ENCODE peak calls at places on chromosomes 16 and 17, in five cellular contexts. P is AG04450, S is left ventricle myocardium inferior, T is bronchial epithelial cell, O is dorsolateral prefrontal cortex. Y is an unnamed sample.

GRCh38 chr17:67525239-67526135 is 148.4 kb downstream of the PITPNC1 start:
- DNase-seq in P (no peak), S (no peak), T (no peak), O (no peak), Y (no peak)

GRCh38 chr17:48016112-48016511 is 21.5 kb downstream of the COPZ2 start:
- DNase-seq in P (no peak), S (no peak), T (peak), O (no peak), Y (peak)

GRCh38 chr16:29974291-29975133 is 844 bp downstream of the TAOK2 start:
- DNase-seq in P (no peak), S (no peak), T (no peak), O (no peak), Y (no peak)

GRCh38 chr17:79607941-79608728 is 2.7 kb downstream of the RBFOX3 start:
- DNase-seq in P (no peak), S (no peak), T (no peak), O (no peak), Y (peak)

GRCh38 chr17:80473701-80474100 is 2.7 kb downstream of the NPTX1 start:
- DNase-seq in P (no peak), S (no peak), T (no peak), O (no peak), Y (no peak)

GRCh38 chr16:23996258-23996955 is 160.6 kb downstream of the PRKCB start:
- DNase-seq in P (no peak), S (no peak), T (peak), O (no peak), Y (no peak)

GRCh38 chr17:20120835-20121234 is 111.7 kb downstream of the SPECC1 start:
- DNase-seq in P (no peak), S (no peak), T (no peak), O (no peak), Y (no peak)

GRCh38 chr17:19948100-19948943 is 29.3 kb downstream of the AKAP10 start:
- DNase-seq in P (no peak), S (no peak), T (no peak), O (no peak), Y (no peak)

GRCh38 chr17:72421128-72422092 is 300.6 kb downstream of the SOX9 start:
- DNase-seq in P (peak), S (no peak), T (peak), O (no peak), Y (peak)

GRCh38 chr16:8848231-8848938 is 20.4 kb downstream of the CARHSP1 start:
- DNase-seq in P (no peak), S (no peak), T (no peak), O (no peak), Y (no peak)

GRCh38 chr16:30113031-30113710 is at the start of gene GDPD3:
- DNase-seq in P (no peak), S (peak), T (no peak), O (no peak), Y (no peak)

GRCh38 chr17:420479-421175 is 68.0 kb upstream of the RPH3AL start:
- DNase-seq in P (no peak), S (no peak), T (no peak), O (no peak), Y (no peak)

GRCh38 chr17:80780381-80781187 is 211.1 kb upstream of the CHMP6 start:
- DNase-seq in P (no peak), S (no peak), T (no peak), O (no peak), Y (no peak)

GRCh38 chr17:5431929-5432556 is 6.9 kb downstream of the C1QBP start:
- DNase-seq in P (no peak), S (no peak), T (peak), O (no peak), Y (no peak)

GRCh38 chr17:66098040-66098439 is 93.9 kb downstream of the CEP112 start:
- DNase-seq in P (no peak), S (no peak), T (peak), O (no peak), Y (peak)

GRCh38 chr16:85028638-85029412 is 1.2 kb downstream of the KIAA0513 start:
- DNase-seq in P (no peak), S (no peak), T (peak), O (no peak), Y (no peak)

GRCh38 chr16:31128711-31129567 is 6.6 kb downstream of the PRSS8 start:
- DNase-seq in P (no peak), S (peak), T (peak), O (no peak), Y (no peak)

GRCh38 chr17:50270430-50271172 is 3.7 kb upstream of the TMEM92 start:
- DNase-seq in P (peak), S (no peak), T (no peak), O (no peak), Y (peak)

GRCh38 chr17:82134101-82134500 is 36.1 kb upstream of the FASN start:
- DNase-seq in P (no peak), S (no peak), T (peak), O (no peak), Y (no peak)

GRCh38 chr17:76276461-76277299 is 11.5 kb downstream of the UBALD2 start:
- DNase-seq in P (no peak), S (no peak), T (peak), O (no peak), Y (no peak)

GRCh38 chr17:77146882-77147281 is 6.1 kb downstream of the SEC14L1 start:
- DNase-seq in P (no peak), S (no peak), T (peak), O (no peak), Y (no peak)

GRCh38 chr17:19470529-19471261 is 59.7 kb downstream of the RNF112 start:
- DNase-seq in P (peak), S (peak), T (no peak), O (no peak), Y (no peak)

GRCh38 chr17:12402963-12403622 is 262.6 kb upstream of the MYOCD start:
- DNase-seq in P (peak), S (no peak), T (peak), O (no peak), Y (peak)

GRCh38 chr16:84181144-84181915 is 5.5 kb downstream of the TAF1C start:
- DNase-seq in P (no peak), S (no peak), T (no peak), O (no peak), Y (no peak)

GRCh38 chr16:88494335-88495154 is 41.5 kb downstream of the ZFPM1 start:
- DNase-seq in P (no peak), S (no peak), T (no peak), O (no peak), Y (no peak)
- TF ChIP-seq CTCF in P (no peak), S (no peak), T (no peak), O (no peak), Y (no peak)

DNA sequence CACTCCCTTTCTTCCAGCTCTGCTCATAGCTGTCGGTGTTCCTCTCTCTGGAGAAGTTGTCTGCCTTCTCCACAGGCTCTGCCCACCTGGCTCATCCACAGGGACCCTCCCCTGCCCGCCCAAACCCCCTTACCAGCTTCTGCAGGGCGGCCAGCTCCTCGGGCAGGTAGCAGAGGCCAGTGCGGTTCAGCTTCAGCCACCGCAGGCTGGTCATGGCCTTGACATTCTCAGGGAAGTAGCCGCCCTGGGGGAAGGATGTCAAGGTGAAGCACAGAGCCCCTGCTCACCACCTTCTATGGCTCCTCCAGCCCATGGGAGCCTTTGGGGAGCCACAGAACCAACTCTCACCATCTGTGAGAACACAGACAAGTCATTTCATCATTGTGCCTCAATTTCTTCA is 1.8 kb downstream of the FLII start:
- DNase-seq in P (no peak), S (no peak), T (no peak), O (no peak), Y (no peak)
- H3K4me3 ChIP-seq in P (no peak), S (peak), T (no peak), O (peak), Y (no peak)

DNA sequence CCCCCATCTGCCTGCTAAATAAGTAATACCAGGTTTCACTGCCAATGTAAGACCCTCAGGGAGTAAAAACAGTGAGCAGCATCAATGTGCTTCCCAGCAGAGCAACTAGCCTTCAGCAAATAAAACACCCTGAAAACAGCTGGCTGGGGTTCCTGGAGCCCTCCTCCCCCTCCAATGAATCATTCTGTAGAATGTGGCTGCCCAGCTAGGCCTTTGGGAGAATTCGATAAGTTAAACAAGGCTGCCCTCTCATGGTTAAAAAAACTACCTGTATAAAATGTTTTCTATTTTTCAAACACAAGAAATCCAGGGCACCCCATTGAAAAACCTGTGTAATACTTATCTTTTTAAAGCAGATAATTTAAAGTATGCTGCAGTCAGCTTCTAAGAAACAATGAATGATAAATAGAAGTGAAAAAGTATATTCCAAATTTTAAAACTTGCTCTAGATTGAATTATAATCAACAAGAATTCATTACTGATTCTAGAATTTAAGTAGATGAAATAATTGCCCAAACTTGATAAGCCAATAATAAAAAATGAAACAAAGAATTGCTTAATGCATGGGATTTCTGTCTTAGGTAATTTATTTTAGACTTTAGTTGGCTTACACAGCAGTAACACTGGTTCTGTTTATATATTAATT is 9.4 kb upstream of the TOM1L1 start:
- DNase-seq in P (peak), S (no peak), T (peak), O (no peak), Y (peak)
- TF ChIP-seq CTCF in P (peak), S (peak), T (peak), O (peak), Y (peak)

DNA sequence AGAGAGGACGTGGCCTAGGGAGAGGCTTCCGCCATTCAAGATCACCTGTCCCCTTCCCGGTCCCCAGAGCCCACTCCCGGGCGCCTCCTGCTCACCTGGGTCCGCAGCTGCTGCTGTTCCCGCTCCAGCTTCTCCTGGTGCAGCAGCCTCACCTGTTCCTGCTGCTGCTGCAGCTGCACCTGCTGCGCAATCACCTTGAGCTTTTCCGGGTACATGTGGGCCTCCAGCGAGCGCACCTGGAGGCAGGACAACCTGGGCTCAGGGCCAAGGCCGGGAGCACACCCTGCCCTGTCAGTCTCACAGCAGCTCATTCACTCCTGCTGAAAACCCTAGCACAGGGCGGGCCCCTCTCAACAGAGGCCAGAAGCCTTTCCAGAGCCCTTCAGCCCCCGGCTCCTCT is 12.5 kb downstream of the TFAP4 start:
- DNase-seq in P (no peak), S (no peak), T (peak), O (no peak), Y (no peak)
- H3K4me3 ChIP-seq in P (no peak), S (no peak), T (no peak), O (no peak), Y (no peak)

GRCh38 chr16:4271176-4272113 is 1.4 kb downstream of the TFAP4 start:
- DNase-seq in P (peak), S (peak), T (peak), O (peak), Y (peak)
- TF ChIP-seq CTCF in P (no peak), S (peak), T (no peak), O (no peak), Y (no peak)

DNA sequence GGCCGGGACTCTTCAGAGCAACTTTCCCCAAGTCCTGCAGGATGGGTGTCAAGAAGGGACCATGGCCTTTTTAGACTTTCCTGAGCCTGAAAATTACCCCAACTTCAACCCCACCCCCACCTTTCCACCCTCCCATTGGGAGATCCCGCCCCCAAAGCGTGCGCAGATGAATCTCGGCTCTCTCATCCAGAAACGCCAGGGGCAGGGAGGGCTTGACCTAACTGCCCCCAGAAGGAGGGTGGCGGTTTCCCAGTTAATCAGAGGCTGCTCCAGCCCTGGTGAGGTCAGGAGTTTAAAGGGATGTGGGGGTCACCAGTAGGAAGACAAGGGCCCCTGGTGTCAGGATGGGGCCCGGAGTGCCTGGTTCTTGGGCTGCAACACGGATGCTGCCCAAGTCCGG is 480 bp downstream of the KIF19 start:
- DNase-seq in P (no peak), S (no peak), T (no peak), O (no peak), Y (no peak)
- H3K4me3 ChIP-seq in P (no peak), S (peak), T (no peak), O (peak), Y (no peak)

GRCh38 chr17:38691154-38691553 is 13.9 kb upstream of the MLLT6 start:
- DNase-seq in P (no peak), S (no peak), T (no peak), O (no peak), Y (no peak)

GRCh38 chr17:38697061-38697820 is 7.8 kb upstream of the MLLT6 start:
- DNase-seq in P (no peak), S (no peak), T (no peak), O (no peak), Y (no peak)

GRCh38 chr17:38693700-38694329 is 11.3 kb upstream of the MLLT6 start:
- DNase-seq in P (no peak), S (peak), T (no peak), O (no peak), Y (no peak)
- TF ChIP-seq CTCF in P (no peak), S (no peak), T (no peak), O (no peak), Y (no peak)

DNA sequence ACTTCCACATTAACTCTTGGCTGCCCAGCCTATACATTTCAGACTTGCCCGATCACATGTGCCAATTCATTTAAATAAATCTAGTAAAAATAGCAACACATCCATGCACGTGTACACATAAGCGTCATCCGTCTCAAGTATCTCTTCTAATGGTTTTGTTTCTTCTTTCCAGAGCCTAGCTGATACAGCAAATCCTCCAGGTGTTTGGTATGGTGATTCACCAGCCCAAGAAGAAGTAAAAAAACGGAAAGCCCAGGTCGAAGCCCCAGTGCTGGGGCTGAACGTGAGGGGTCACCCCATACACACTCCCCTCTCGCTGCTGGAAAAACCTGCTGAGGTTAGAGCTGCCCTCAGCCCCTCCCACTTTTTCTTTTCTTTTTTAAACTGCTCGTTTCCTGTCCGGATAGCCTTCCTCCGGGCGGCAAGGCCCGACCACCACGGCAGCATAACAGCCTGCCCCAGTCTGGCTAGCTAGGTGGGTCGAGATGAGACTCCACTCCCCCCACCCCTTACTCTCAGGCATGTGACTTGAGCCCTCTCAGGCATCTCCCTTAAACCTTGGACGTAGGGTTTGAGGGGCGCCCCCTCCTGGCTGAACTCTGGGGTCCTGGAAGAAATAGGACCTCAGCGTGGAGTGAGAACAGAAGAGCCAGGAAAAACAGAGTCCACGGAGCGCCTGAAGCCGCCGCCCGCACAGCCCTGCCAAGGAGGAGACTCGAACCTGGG is 13.9 kb upstream of the OR1F1 start:
- DNase-seq in P (no peak), S (no peak), T (peak), O (no peak), Y (no peak)
- H3K4me3 ChIP-seq in P (peak), S (no peak), T (no peak), O (no peak), Y (peak)

DNA sequence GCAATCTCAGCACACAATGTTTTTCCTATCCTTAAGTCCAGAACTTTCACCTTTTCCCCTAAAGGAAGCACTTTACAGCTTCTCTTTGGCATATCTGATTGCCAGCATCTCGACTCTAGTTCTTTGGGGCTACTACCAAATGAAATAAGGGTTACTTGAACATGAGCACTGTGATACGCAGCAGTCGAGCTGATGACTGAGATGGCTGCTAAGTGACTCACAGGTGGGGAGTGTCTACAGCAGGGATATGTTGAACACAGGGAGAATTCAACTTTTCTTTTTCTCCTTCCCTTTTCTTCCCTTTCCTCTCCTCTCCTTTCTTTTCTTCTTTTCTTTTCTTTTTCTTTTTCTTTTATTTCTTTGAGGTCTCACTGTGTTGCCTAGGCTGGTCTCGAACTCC is 334.8 kb downstream of the MAF start:
- DNase-seq in P (no peak), S (no peak), T (peak), O (no peak), Y (no peak)
- TF ChIP-seq CTCF in P (no peak), S (no peak), T (no peak), O (no peak), Y (no peak)

DNA sequence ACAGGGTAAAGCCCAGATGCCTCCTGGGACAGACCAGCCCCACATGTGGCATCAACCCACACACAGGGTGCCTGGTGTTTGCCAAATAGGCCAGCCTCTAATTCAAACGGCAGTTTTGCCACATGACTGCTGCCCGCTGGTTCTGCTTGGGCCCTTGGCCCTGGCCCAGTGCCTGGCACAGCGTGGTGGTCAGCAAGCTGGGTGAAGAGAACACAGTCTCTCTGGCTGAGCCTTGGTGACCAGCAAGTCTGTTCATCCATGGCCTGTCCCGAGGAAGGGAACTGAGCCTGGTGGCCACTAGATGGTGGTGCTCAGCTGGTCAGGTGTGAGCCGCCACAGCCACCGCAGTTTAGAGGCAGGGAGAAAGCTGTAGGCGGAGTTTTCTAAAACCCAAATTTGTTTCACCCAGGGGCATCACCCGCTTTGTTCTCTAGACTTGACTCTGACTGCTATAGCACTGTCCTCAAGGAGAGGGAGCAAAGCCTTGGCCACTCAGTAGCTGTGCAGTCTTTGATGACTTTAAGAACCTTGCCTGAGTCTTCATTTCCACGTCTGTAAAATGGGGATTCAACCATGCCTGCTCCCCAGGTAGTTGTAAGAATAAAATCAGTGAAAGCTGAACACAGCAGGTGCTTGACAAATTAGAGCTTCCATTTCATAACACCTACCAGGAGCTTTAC is 4.7 kb upstream of the GFAP start:
- DNase-seq in P (peak), S (peak), T (peak), O (peak), Y (peak)
- H3K4me3 ChIP-seq in P (no peak), S (no peak), T (no peak), O (no peak), Y (no peak)

Y was measured in brain microvascular endothelial cell.